ENCODE peak calls at places on chromosomes 3 and 15, in nine cellular contexts. D is fibroblast of pulmonary artery; X is naive thymus-derived CD8-positive, alpha-beta T cell; E is CD8-positive, alpha-beta T cell; S is GM13977; G is HuH-7; V is activated naive CD4-positive, alpha-beta T cell treated with anti-CD3 and anti-CD28 coated beads, Interleukin-2, amount 10 ng/mL, durations not matched to agents 7 days and 5 days; B is stromal cell of bone marrow; R is AG08395. I is an unnamed sample.

GRCh38 chr3:16289144-16289889 is 24.3 kb downstream of the OXNAD1 start:
- DNase-seq in D (no peak), X (no peak), E (no peak), S (no peak), G (no peak), V (no peak), B (no peak), R (peak), I (no peak)

GRCh38 chr3:94431831-94432230 is 369.0 kb downstream of the NSUN3 start:
- DNase-seq in D (no peak), X (no peak), E (no peak), S (no peak), G (no peak), V (no peak), B (no peak), R (no peak), I (no peak)

GRCh38 chr3:112121577-112122547 is 11.2 kb downstream of the GCSAM start:
- DNase-seq in D (no peak), X (no peak), E (no peak), S (no peak), G (no peak), V (no peak), B (no peak), R (no peak), I (no peak)

GRCh38 chr15:50791537-50791885 is 26.0 kb upstream of the SPPL2A start:
- DNase-seq in D (no peak), X (no peak), E (no peak), S (no peak), G (no peak), V (no peak), B (no peak), R (no peak), I (no peak)

GRCh38 chr3:42504334-42505202 is 2.1 kb downstream of the VIPR1 start:
- DNase-seq in D (no peak), X (no peak), E (no peak), S (no peak), G (no peak), V (peak), B (no peak), R (no peak), I (no peak)

GRCh38 chr3:138367912-138368311 is 19.5 kb downstream of the MRAS start:
- DNase-seq in D (peak), X (no peak), E (no peak), S (no peak), G (no peak), V (no peak), B (no peak), R (peak), I (no peak)

GRCh38 chr3:59877679-59878427 is 828.0 kb upstream of the CFAP20DC start:
- DNase-seq in D (no peak), X (no peak), E (no peak), S (no peak), G (no peak), V (no peak), B (peak), R (no peak), I (no peak)

GRCh38 chr3:11634081-11634635 is 9.6 kb downstream of the VGLL4 start:
- DNase-seq in D (no peak), X (peak), E (no peak), S (no peak), G (no peak), V (peak), B (no peak), R (no peak), I (no peak)

GRCh38 chr15:48802867-48803266 is 8.0 kb downstream of the CEP152 start:
- DNase-seq in D (peak), X (no peak), E (no peak), S (no peak), G (no peak), V (no peak), B (peak), R (peak), I (no peak)

GRCh38 chr15:68265674-68266073 is 11.9 kb upstream of the FEM1B start:
- DNase-seq in D (no peak), X (no peak), E (no peak), S (no peak), G (no peak), V (no peak), B (no peak), R (no peak), I (no peak)

GRCh38 chr3:183094711-183095110 is 4.6 kb downstream of the MCCC1 start:
- DNase-seq in D (no peak), X (no peak), E (no peak), S (no peak), G (no peak), V (no peak), B (no peak), R (no peak), I (no peak)

GRCh38 chr15:70535071-70535954 is 228.0 kb downstream of the UACA start:
- DNase-seq in D (no peak), X (peak), E (peak), S (peak), G (no peak), V (peak), B (no peak), R (no peak), I (peak)

GRCh38 chr15:92922405-92923002 is 22.4 kb downstream of the CHD2 start:
- DNase-seq in D (no peak), X (no peak), E (no peak), S (no peak), G (no peak), V (no peak), B (no peak), R (no peak), I (no peak)

GRCh38 chr3:127390365-127391025 is 102.6 kb upstream of the PRR20G start:
- DNase-seq in D (no peak), X (no peak), E (no peak), S (no peak), G (no peak), V (no peak), B (no peak), R (no peak), I (no peak)

GRCh38 chr15:71386448-71387236 is 271.4 kb downstream of the THSD4 start:
- DNase-seq in D (peak), X (peak), E (no peak), S (no peak), G (no peak), V (no peak), B (no peak), R (no peak), I (no peak)

GRCh38 chr3:156948402-156949210 is 122.5 kb downstream of the LEKR1 start:
- DNase-seq in D (no peak), X (no peak), E (no peak), S (no peak), G (no peak), V (no peak), B (no peak), R (no peak), I (no peak)

GRCh38 chr3:46867550-46867898 is 4.3 kb upstream of the MYL3 start:
- DNase-seq in D (peak), X (no peak), E (no peak), S (no peak), G (no peak), V (no peak), B (peak), R (peak), I (no peak)

GRCh38 chr3:10363935-10364334 is 43.0 kb upstream of the SEC13 start:
- DNase-seq in D (no peak), X (no peak), E (no peak), S (no peak), G (no peak), V (no peak), B (no peak), R (no peak), I (no peak)

GRCh38 chr3:140995881-140996280 is 54.2 kb downstream of the SLC25A36 start:
- DNase-seq in D (peak), X (no peak), E (no peak), S (no peak), G (no peak), V (no peak), B (no peak), R (no peak), I (no peak)

GRCh38 chr3:127680146-127680661 is 7.5 kb downstream of the ABTB1 start:
- DNase-seq in D (no peak), X (no peak), E (no peak), S (no peak), G (no peak), V (no peak), B (no peak), R (no peak), I (no peak)

GRCh38 chr3:13620776-13621365 is 71.9 kb downstream of the FBLN2 start:
- DNase-seq in D (no peak), X (no peak), E (no peak), S (no peak), G (no peak), V (no peak), B (no peak), R (no peak), I (no peak)

GRCh38 chr15:34655198-34655770 is 71.8 kb upstream of the GOLGA8B start:
- DNase-seq in D (no peak), X (no peak), E (no peak), S (no peak), G (no peak), V (no peak), B (no peak), R (no peak), I (no peak)

GRCh38 chr3:193711964-193712598 is 119.1 kb downstream of the OPA1 start:
- DNase-seq in D (no peak), X (no peak), E (no peak), S (no peak), G (peak), V (no peak), B (no peak), R (no peak), I (no peak)